ENCODE peak calls at places on chromosomes 16 and 17, in five cellular contexts. J, M, A, G and W are unnamed samples.

GRCh38 chr17:50272711-50273653 is 1.3 kb upstream of the TMEM92 start:
- DNase-seq in M (peak), J (peak), A (peak), G (peak), W (no peak)

GRCh38 chr17:47705536-47706481 is 11.8 kb downstream of the TBKBP1 start:
- DNase-seq in M (peak), G (no peak), A (no peak), J (peak), W (peak)

GRCh38 chr17:82277851-82278250 is 4.4 kb upstream of the CSNK1D start:
- DNase-seq in M (no peak), J (no peak), G (no peak), A (no peak), W (no peak)

GRCh38 chr16:46857261-46857962 is 26.4 kb upstream of the C16orf87 start:
- DNase-seq in M (no peak), G (peak), J (no peak), A (peak), W (no peak)

GRCh38 chr17:17098426-17099035 is 56.3 kb downstream of the MPRIP start:
- DNase-seq in A (no peak), G (peak), M (no peak), J (no peak), W (peak)

GRCh38 chr17:882827-883585 is 96.6 kb downstream of the NXN start:
- DNase-seq in J (no peak), A (no peak), M (no peak), G (no peak), W (peak)

GRCh38 chr17:4956493-4957061 is 5.7 kb downstream of the ENO3 start:
- DNase-seq in J (peak), M (peak), G (no peak), A (no peak), W (no peak)

GRCh38 chr17:69669441-69670178 is 255.1 kb downstream of the MAP2K6 start:
- DNase-seq in M (no peak), G (no peak), A (no peak), J (no peak), W (no peak)

GRCh38 chr17:45251931-45252330 is 10.0 kb downstream of the SPATA32 start:
- DNase-seq in J (no peak), M (no peak), G (no peak), A (no peak), W (no peak)

GRCh38 chr16:31081428-31082351 is 7.1 kb downstream of the PRSS53 start:
- DNase-seq in J (no peak), A (no peak), G (no peak), M (no peak), W (peak)